ENCODE peak calls at places on chromosomes 4 and X, in six cellular contexts. H, F, T, E, N and C are unnamed samples.

GRCh38 chrX:15714529-15714928 is 23.5 kb upstream of the CA5B start:
- DNase-seq in H (no peak), F (no peak), T (no peak), E (no peak), N (peak), C (no peak)

GRCh38 chr4:145887241-145887964 is 51.2 kb downstream of the ZNF827 start:
- DNase-seq in H (no peak), F (no peak), T (peak), E (no peak), N (peak), C (no peak)

GRCh38 chr4:120228086-120228485 is 161.4 kb upstream of the MAD2L1 start:
- DNase-seq in H (no peak), F (no peak), T (no peak), E (no peak), N (no peak), C (no peak)

GRCh38 chrX:4043951-4044350 is 330.5 kb upstream of the PRKX start:
- DNase-seq in H (no peak), F (no peak), T (no peak), E (no peak), N (no peak), C (no peak)

GRCh38 chr4:103443324-103443723 is 245.2 kb upstream of the CENPE start:
- DNase-seq in H (no peak), F (no peak), T (no peak), E (no peak), N (no peak), C (no peak)

GRCh38 chr4:177483271-177483670 is 41.0 kb upstream of the AGA start:
- DNase-seq in H (no peak), F (no peak), T (peak), E (no peak), N (no peak), C (no peak)

GRCh38 chr4:22268350-22269025 is 247.4 kb downstream of the ADGRA3 start:
- DNase-seq in H (no peak), F (no peak), T (no peak), E (no peak), N (no peak), C (no peak)

GRCh38 chr4:106095408-106095807 is 200.1 kb downstream of the NPNT start:
- DNase-seq in H (no peak), F (no peak), T (peak), E (no peak), N (no peak), C (no peak)

GRCh38 chr4:145132521-145133098 is 34.5 kb downstream of the ABCE1 start:
- DNase-seq in H (peak), F (no peak), T (peak), E (no peak), N (no peak), C (no peak)

GRCh38 chr4:119480331-119480730 is 148.3 kb downstream of the PDE5A start:
- DNase-seq in H (no peak), F (no peak), T (no peak), E (no peak), N (no peak), C (no peak)

GRCh38 chr4:38856524-38857337 is at the start of gene TLR6:
- DNase-seq in H (peak), F (no peak), T (peak), E (peak), N (peak), C (no peak)

GRCh38 chrX:109487640-109488039 is 5.8 kb upstream of the GUCY2F start:
- DNase-seq in H (no peak), F (no peak), T (no peak), E (no peak), N (no peak), C (no peak)

GRCh38 chr4:86918539-86919072 is 16.2 kb upstream of the AFF1 start:
- DNase-seq in H (no peak), F (no peak), T (peak), E (no peak), N (no peak), C (no peak)

GRCh38 chr4:155232432-155232831 is 24.0 kb downstream of the NPY2R start:
- DNase-seq in H (no peak), F (no peak), T (no peak), E (no peak), N (no peak), C (no peak)

GRCh38 chr4:75990129-75990528 is 616 bp downstream of the SDAD1 start:
- DNase-seq in H (peak), F (no peak), T (peak), E (peak), N (no peak), C (no peak)

GRCh38 chr4:81499840-81500239 is 28.1 kb upstream of the RASGEF1B start:
- DNase-seq in H (no peak), F (no peak), T (no peak), E (no peak), N (peak), C (no peak)

GRCh38 chr4:167578906-167579305 is 344.6 kb upstream of the SPOCK3 start:
- DNase-seq in H (no peak), F (no peak), T (no peak), E (no peak), N (no peak), C (no peak)

GRCh38 chr4:133146574-133147198 is 2.4 kb upstream of the PCDH10 start:
- DNase-seq in H (peak), F (no peak), T (peak), E (peak), N (peak), C (no peak)

GRCh38 chr4:114900934-114901333 is 212.5 kb downstream of the NDST4 start:
- DNase-seq in H (no peak), F (no peak), T (no peak), E (no peak), N (no peak), C (no peak)

GRCh38 chrX:75273483-75273882 is 402 bp upstream of the UPRT start:
- DNase-seq in H (no peak), F (no peak), T (no peak), E (no peak), N (no peak), C (no peak)

GRCh38 chrX:67105758-67106116 is 438.1 kb upstream of the AR start:
- DNase-seq in H (no peak), F (no peak), T (no peak), E (no peak), N (no peak), C (no peak)

GRCh38 chrX:7993873-7994272 is 66.7 kb upstream of the PNPLA4 start:
- DNase-seq in H (no peak), F (no peak), T (peak), E (no peak), N (no peak), C (no peak)

GRCh38 chrX:24243692-24244091 is 70.2 kb downstream of the SUPT20HL2 start:
- DNase-seq in H (no peak), F (no peak), T (peak), E (no peak), N (no peak), C (no peak)

GRCh38 chr4:93771640-93772411 is 56.7 kb upstream of the ATOH1 start:
- DNase-seq in H (no peak), F (no peak), T (no peak), E (no peak), N (no peak), C (no peak)

GRCh38 chr4:3261411-3262207 is 12.7 kb downstream of the MSANTD1 start:
- DNase-seq in H (no peak), F (peak), T (no peak), E (no peak), N (no peak), C (peak)

GRCh38 chr4:7067147-7067522 is 729 bp downstream of the GRPEL1 start:
- DNase-seq in H (peak), F (peak), T (no peak), E (no peak), N (no peak), C (no peak)

GRCh38 chr4:3747582-3747906 is 18.6 kb upstream of the ADRA2C start:
- DNase-seq in H (peak), F (no peak), T (no peak), E (peak), N (no peak), C (no peak)

GRCh38 chr4:181289203-181289602 is 954.0 kb upstream of the TENM3 start:
- DNase-seq in H (no peak), F (no peak), T (no peak), E (no peak), N (no peak), C (no peak)

GRCh38 chr4:73776363-73776762 is 36.0 kb downstream of the CXCL8 start:
- DNase-seq in H (no peak), F (no peak), T (peak), E (no peak), N (no peak), C (no peak)

GRCh38 chr4:105765690-105766407 is 57.3 kb downstream of the GSTCD start:
- DNase-seq in H (no peak), F (no peak), T (peak), E (no peak), N (peak), C (peak)

GRCh38 chr4:16757080-16757521 is 141.3 kb downstream of the LDB2 start:
- DNase-seq in H (no peak), F (no peak), T (peak), E (no peak), N (no peak), C (no peak)

GRCh38 chrX:38664285-38664684 is 102.9 kb downstream of the TSPAN7 start:
- DNase-seq in H (peak), F (no peak), T (peak), E (peak), N (peak), C (no peak)